ENCODE peak calls at places on chromosomes 6 and 20, in six cellular contexts. E is psoas muscle, U is PC-9, Q is left ventricle myocardium inferior, G is ovary, O is GM23338. T is an unnamed sample.

GRCh38 chr6:71203211-71203610 is 85.4 kb upstream of the OGFRL1 start:
- DNase-seq in G (no peak), E (no peak), U (no peak), O (no peak), Q (no peak), T (no peak)

GRCh38 chr20:44720617-44720993 is 5.4 kb downstream of the CCN5 start:
- DNase-seq in G (peak; percentile 33), U (peak; percentile 83), E (no peak), O (no peak), Q (no peak), T (no peak)

GRCh38 chr6:10567256-10568041 is 46.3 kb downstream of the GCNT2 start:
- DNase-seq in G (no peak), U (no peak), O (no peak), E (no peak), Q (no peak), T (no peak)

GRCh38 chr6:30955367-30956042 is 14.7 kb downstream of the MUCL3 start:
- DNase-seq in Q (peak; percentile 65), E (peak; percentile 78), U (no peak), O (peak; percentile 85), G (peak; percentile 76), T (peak; percentile 61)

GRCh38 chr6:44256291-44257006 is 879 bp downstream of the SLC35B2 start:
- DNase-seq in U (peak; percentile 40), E (no peak), O (peak; percentile 81), G (no peak), Q (no peak), T (no peak)

GRCh38 chr6:89436226-89436625 is 3.3 kb downstream of the ANKRD6 start:
- DNase-seq in E (no peak), O (no peak), Q (no peak), U (no peak), G (no peak), T (no peak)

GRCh38 chr6:29791162-29791561 is 36.5 kb upstream of the HLA-G start:
- DNase-seq in U (peak; percentile 60), O (no peak), Q (no peak), E (no peak), G (no peak), T (no peak)

GRCh38 chr6:23990158-23990557 is 135.9 kb upstream of the NRSN1 start:
- DNase-seq in G (no peak), O (no peak), U (no peak), E (no peak), Q (no peak), T (no peak)

GRCh38 chr6:52667572-52667971 is 3.3 kb upstream of the TMEM14A start:
- DNase-seq in E (no peak), Q (no peak), O (no peak), U (no peak), G (no peak), T (no peak)

GRCh38 chr20:2816583-2817340 is 598 bp downstream of the TMEM239 start:
- DNase-seq in G (no peak), O (peak; percentile 53), Q (no peak), E (no peak), U (no peak), T (no peak)

DNA sequence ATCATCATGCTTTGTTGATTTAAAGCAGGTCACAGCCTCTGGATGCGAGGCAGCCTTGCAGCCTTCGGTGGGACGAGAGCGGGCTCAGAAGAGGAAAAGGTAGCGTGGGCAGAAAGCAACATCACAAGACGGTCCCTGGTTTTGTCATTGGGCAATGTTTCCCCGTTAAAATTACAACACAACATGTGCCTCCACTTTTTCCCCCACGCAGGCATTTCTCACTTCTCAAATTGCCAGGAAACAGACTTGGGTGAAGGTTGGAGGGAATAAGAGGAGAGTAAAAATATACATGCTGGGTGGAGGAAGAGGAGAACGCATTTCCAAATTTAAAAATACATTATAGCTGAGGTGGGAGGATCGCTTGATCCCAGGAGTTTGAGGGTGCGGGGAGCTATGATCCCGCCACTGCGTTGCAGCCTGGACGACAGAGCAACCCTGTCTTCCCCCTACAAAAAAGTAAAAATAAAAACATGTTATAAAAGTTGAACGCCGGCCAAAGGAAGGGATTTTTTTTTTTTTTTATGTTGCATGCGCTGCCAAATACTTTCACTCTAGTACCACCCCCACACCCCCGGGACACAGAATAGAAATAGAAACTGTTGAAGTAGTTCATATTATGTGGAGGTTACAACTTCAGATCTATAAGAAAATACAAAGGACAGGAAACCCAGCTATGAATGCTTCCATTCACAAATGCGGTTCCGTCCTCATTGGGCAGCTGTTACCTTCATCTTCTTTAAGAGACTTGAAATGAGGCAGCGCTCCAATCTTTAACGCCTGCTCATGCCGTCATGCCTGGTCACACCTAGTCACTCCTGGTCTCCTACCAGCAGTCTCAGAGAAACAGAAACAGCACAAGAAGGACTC is 13.8 kb upstream of the NAA20 start:
- DNase-seq in E (peak; percentile 38), Q (no peak), O (no peak), U (no peak), G (peak; percentile 35), T (peak; percentile 54)
- H3K27ac ChIP-seq in E (peak overlapping the region; percentile 85), Q (peak overlapping the region; percentile 86), O (no peak overlapping the region), U (no peak overlapping the region), G (peak overlapping the region; percentile 56), T (peak overlapping the region; percentile 67)

DNA sequence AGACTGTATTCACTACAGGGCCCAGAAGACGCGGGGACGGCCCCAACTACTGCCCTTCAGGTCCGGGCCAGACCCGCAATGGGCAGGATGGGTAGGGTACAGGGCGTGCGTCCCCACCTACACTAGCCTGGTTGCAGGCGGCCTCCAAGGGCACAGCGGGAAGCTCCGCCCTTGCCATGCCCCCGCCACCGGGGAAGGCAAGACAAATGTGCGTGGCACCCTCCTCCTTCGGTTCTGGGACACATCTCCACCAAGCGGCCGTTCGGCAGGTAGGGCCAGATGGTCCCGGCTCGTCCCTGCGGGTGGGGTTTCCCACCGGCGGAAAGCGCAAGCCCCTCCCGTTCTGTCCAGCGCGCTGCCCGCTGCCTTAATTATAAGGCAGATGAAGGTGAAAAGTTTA is 5.6 kb downstream of the NXT1 start:
- DNase-seq in E (no peak), O (peak; percentile 73), U (no peak), G (no peak), Q (no peak), T (peak; percentile 14)
- H3K4me3 ChIP-seq in E (no peak overlapping the region), O (peak overlapping the region; percentile 68), U (no peak overlapping the region), G (no peak overlapping the region), Q (peak overlapping the region; percentile 78), T (no peak overlapping the region)

GRCh38 chr6:11947063-11947462 is 65.0 kb upstream of the HIVEP1 start:
- DNase-seq in G (no peak), U (no peak), Q (no peak), O (peak; percentile 62), E (no peak), T (no peak)
- TF ChIP-seq CTCF in G (no peak), U (peak; percentile 40), Q (no peak), O (peak; percentile 25), E (no peak), T (no peak)

DNA sequence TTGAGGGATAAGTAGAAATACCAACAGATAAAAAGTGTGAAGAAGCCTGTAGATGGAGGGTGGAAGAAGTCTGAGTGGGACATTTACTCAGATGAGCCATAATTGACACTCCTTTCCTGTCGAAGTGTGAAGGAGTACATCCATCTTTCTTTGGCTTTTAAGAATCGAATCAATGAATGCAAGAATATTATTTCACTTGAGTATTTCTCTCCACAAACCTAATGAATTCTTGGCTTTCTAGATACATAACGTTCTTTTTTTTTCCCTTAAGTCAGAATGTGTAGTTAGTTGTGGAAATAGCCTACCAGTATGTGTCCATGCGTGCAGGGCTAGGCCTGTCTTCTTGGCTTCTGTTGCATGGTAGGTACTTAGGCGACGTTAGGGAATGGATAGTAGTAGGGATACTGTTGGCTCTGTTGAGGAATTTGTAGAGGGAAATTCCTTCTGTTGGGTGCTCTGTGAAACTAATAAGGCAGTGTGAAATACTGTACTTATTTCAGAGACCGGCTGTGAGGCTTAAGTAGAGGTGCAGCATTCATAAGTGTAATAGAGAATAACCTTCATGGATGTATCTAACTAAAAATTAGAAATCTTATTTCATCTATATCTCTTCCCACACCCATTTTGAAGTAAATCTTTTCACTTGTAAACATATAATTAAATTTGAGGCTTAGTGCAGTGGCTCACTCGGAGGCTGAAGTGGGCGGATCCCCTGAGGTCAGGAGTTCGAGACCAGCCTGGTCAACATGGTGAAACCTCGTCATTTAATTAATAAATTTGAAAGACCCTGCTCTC is 1.5 kb downstream of the RPS18 start:
- DNase-seq in Q (no peak), G (no peak), E (no peak), U (peak; percentile 10), O (no peak), T (no peak)
- H3K27ac ChIP-seq in Q (peak overlapping the region; percentile 97), G (no peak overlapping the region), E (no peak overlapping the region), U (peak overlapping the region; percentile 79), O (peak overlapping the region; percentile 96), T (no peak overlapping the region)

GRCh38 chr20:25047766-25048165 is 10.2 kb downstream of the ACSS1 start:
- DNase-seq in G (no peak), Q (no peak), E (no peak), U (peak; percentile 23), O (no peak), T (no peak)
- H3K4me3 ChIP-seq in G (no peak overlapping the region), Q (no peak overlapping the region), E (no peak overlapping the region), U (no peak overlapping the region), O (no peak overlapping the region), T (no peak overlapping the region)

GRCh38 chr6:1015819-1016218 is 296.1 kb upstream of the FOXQ1 start:
- DNase-seq in O (no peak), Q (no peak), E (no peak), G (no peak), U (no peak), T (no peak)
- TF ChIP-seq CTCF in O (no peak), Q (no peak), E (no peak), G (no peak), U (no peak), T (no peak)

DNA sequence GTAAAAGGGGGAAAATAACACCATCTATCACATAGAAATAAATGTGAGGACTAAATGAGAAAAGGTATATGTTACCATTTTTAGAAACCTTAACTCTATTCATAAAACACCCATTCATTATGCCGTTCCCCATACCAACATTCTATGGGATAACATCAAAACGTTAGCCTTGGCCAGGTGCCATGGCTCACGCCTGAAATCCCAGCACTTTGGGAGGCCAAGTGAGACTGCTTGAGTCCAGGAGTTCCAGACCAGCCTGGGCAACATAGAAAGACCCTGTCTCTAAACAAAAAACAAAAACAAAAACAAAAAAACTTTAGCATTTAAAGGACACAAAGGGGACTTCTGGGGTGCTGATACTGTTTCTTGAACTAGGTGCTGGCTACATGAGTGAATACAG is 1.3 kb downstream of the PIGU start:
- DNase-seq in U (no peak), G (no peak), O (no peak), E (no peak), Q (no peak), T (no peak)
- H3K27ac ChIP-seq in U (no peak overlapping the region), G (no peak overlapping the region), O (no peak overlapping the region), E (peak overlapping the region; percentile 81), Q (no peak overlapping the region), T (no peak overlapping the region)